ENCODE peak calls at places on chromosomes 1 and 21, in four cellular contexts. U, Z, T and E are unnamed samples. For H3K9me3, the result is how much of the 10 kb centered on the place peaks cover.

GRCh38 chr21:36747114-36747814 is 48.3 kb downstream of the SIM2 start:
- DNase-seq in U (no peak), T (no peak), Z (no peak), E (peak)

GRCh38 chr1:93666613-93667384 is 14.8 kb downstream of the BCAR3 start:
- DNase-seq in T (no peak), U (no peak), Z (peak), E (peak)

GRCh38 chr1:51506537-51506936 is 12.5 kb downstream of the EPS15 start:
- DNase-seq in U (no peak), Z (no peak), T (no peak), E (no peak)

GRCh38 chr21:38258803-38259485 is 2.2 kb downstream of the KCNJ15 start:
- DNase-seq in T (no peak), Z (no peak), U (no peak), E (no peak)

GRCh38 chr1:11697893-11698210 is 6.3 kb downstream of the DRAXIN start:
- DNase-seq in U (no peak), T (no peak), Z (no peak), E (no peak)

GRCh38 chr1:87451229-87451900 is 122.7 kb downstream of the LMO4 start:
- DNase-seq in Z (no peak), U (no peak), T (no peak), E (no peak)

GRCh38 chr1:40132383-40133121 is 28.6 kb upstream of the RLF start:
- DNase-seq in Z (no peak), T (no peak), U (no peak), E (no peak)

GRCh38 chr1:241677171-241677570 is 25.1 kb downstream of the WDR64 start:
- DNase-seq in Z (no peak), T (no peak), U (no peak), E (no peak)

GRCh38 chr1:77682442-77683141 is at the start of gene ZZZ3:
- DNase-seq in T (peak), U (peak), Z (peak), E (peak)

GRCh38 chr1:77281491-77282186 is at the start of gene AK5:
- DNase-seq in U (peak), T (peak), Z (peak), E (no peak)

GRCh38 chr1:115184951-115185331 is 95.6 kb upstream of the TSPAN2 start:
- DNase-seq in T (no peak), U (no peak), Z (no peak), E (no peak)

GRCh38 chr1:164895026-164895907 is 336.3 kb downstream of the PBX1 start:
- DNase-seq in T (no peak), Z (no peak), U (no peak), E (no peak)

GRCh38 chr1:115426271-115426771 is 88.3 kb upstream of the NGF start:
- DNase-seq in T (no peak), Z (no peak), U (no peak), E (peak)

GRCh38 chr1:111204211-111204883 is 3.9 kb upstream of the DENND2D start:
- DNase-seq in U (no peak), Z (no peak), T (no peak), E (no peak)

GRCh38 chr1:30248373-30248772 is 475.0 kb downstream of the MATN1 start:
- DNase-seq in T (no peak), U (no peak), Z (no peak), E (no peak)

GRCh38 chr1:116310172-116310571 is 62.9 kb upstream of the ATP1A1 start:
- DNase-seq in U (no peak), Z (no peak), T (no peak), E (no peak)

GRCh38 chr1:167599839-167600581 is 30.0 kb upstream of the RCSD1 start:
- DNase-seq in U (no peak), T (no peak), Z (no peak), E (no peak)

GRCh38 chr1:218242171-218242570 is 42.9 kb upstream of the RRP15 start:
- DNase-seq in T (no peak), U (no peak), Z (no peak), E (no peak)

GRCh38 chr1:3237994-3238704 is 169.1 kb downstream of the PRDM16 start:
- DNase-seq in Z (no peak), U (no peak), T (no peak), E (no peak)

GRCh38 chr21:26513212-26513611 is 59.9 kb downstream of the CYYR1 start:
- DNase-seq in T (no peak), Z (no peak), U (no peak), E (no peak)

GRCh38 chr21:32351428-32351827 is 41.4 kb downstream of the URB1 start:
- DNase-seq in T (no peak), U (no peak), Z (no peak), E (no peak)

GRCh38 chr1:45928486-45929205 is 125.2 kb downstream of the MAST2 start:
- DNase-seq in Z (no peak), U (no peak), T (no peak), E (peak)

GRCh38 chr1:170309389-170310013 is 163.7 kb downstream of the NTMT2 start:
- DNase-seq in U (no peak), T (no peak), Z (peak), E (peak)

GRCh38 chr1:43129334-43129733 is 42.8 kb downstream of the EBNA1BP2 start:
- DNase-seq in U (no peak), T (no peak), Z (no peak), E (no peak)

GRCh38 chr1:117060441-117061317 is 553 bp downstream of the TTF2 start:
- DNase-seq in U (no peak), T (no peak), Z (peak), E (no peak)

GRCh38 chr1:11550664-11551283 is 71.8 kb downstream of the DISP3 start:
- DNase-seq in T (peak), U (peak), Z (peak), E (peak)

GRCh38 chr1:55402676-55403464 is 187.7 kb upstream of the USP24 start:
- DNase-seq in U (no peak), Z (peak), T (no peak), E (no peak)

GRCh38 chr1:3352952-3353331 is 101.5 kb upstream of the ARHGEF16 start:
- DNase-seq in T (no peak), U (no peak), Z (no peak), E (no peak)

GRCh38 chr1:13451399-13451965 is 41.2 kb downstream of the PRAMEF20 start:
- DNase-seq in U (no peak), Z (no peak), T (no peak), E (no peak)

DNA sequence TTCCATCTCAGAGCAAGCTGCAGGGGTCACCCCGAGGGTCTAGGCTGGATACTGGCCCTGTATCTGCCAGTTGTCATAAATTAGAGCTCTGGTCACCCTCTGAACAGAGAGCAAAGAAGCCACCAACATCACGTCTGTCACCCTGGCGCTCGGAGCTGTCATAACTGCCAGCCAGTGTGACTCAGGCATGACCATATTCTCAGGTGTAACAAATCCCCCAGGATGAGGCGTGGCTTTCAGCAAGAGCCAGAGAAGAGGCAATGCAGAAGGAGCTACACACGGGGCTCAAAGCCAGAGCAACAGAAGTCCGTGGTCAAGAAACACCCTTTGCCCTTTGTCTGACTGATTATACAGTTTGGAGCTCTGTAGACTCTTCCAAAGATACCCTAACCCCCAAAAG is 40.0 kb downstream of the PRAMEF20 start:
- DNase-seq in Z (no peak), U (no peak), T (no peak), E (no peak)
- H3K9me3 ChIP-seq in Z (under half), U (half or more), T (under half), E (under half)

GRCh38 chr1:172149377-172149776 is 271.1 kb upstream of the C1orf105 start:
- DNase-seq in Z (no peak), T (no peak), U (no peak), E (no peak)

DNA sequence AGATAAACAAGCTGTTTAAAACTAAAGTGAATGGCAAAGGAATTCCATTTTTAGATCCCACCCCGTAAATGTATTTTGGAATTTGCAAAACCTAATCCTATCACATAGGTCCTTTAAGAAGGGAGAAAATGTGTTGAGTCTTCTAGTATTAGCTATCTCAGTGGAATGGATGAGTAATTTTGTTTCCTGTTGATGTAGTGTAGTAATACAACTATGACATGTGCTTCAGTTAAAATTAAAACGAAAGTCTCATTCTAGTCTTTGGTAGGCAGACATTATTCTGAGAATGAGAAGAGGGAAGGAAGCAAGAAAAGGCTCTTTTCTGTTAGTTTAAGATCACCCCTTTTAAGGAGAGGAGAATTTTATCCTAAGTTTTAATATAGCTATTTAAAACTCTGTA is 265.9 kb upstream of the C1orf105 start:
- DNase-seq in T (no peak), Z (no peak), U (no peak), E (no peak)
- H3K4me3 ChIP-seq in T (no peak), Z (no peak), U (no peak), E (no peak)

GRCh38 chr1:154816937-154817336 is 53.1 kb downstream of the KCNN3 start:
- DNase-seq in Z (no peak), T (no peak), U (no peak), E (no peak)

GRCh38 chr1:154810571-154810970 is 59.5 kb downstream of the KCNN3 start:
- DNase-seq in U (no peak), Z (no peak), T (no peak), E (no peak)

GRCh38 chr1:154814106-154814505 is 56.0 kb downstream of the KCNN3 start:
- DNase-seq in T (no peak), Z (no peak), U (no peak), E (no peak)

GRCh38 chr1:154809436-154810413 is 60.4 kb downstream of the KCNN3 start:
- DNase-seq in U (no peak), T (no peak), Z (no peak), E (no peak)

DNA sequence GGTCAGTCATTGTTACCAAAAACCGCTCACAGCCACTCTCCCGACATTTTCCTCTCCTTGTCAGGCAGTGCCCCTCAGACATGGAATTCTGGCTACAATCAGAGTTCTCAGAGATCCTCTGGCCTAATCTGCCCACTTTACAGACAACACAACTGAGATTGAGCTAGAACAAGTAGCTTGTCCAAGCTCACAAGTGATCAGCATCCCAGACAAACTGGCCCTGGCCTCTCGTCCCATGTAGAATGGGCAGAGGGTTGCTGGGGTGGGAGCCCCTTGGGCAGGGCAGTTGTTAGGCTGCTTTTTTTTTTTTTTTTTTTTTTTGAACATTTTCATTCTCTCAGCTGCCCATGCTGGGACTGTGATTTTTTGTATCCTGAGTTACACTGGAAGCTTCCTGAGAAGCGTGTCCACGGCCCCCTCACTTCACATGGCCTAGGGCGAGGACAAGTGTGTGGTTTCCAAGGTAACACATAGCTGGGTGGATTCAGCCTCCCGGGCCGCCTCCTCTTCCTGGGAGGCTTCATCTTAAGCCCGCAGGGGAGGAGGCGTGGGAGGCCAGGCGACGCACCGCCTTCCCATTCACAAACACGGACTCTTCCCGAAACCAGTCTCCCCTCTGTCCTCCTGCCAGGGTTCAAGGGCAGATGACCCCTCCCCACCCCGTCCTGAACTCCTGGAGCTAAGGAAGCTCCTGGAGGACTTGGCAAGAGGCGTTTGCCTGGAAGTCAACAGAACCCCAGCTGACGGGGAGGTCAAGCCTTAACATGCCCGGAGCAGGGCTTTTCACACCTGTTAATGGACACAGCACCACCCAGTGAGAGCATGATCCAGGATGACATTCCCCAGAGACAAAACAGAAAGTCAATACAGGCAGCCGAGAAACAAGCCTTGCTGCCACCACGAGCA is 56.9 kb downstream of the KCNN3 start:
- DNase-seq in Z (peak), U (no peak), T (peak), E (peak)
- H3K9ac ChIP-seq in Z (no peak), U (no peak), T (peak), E (no peak)

DNA sequence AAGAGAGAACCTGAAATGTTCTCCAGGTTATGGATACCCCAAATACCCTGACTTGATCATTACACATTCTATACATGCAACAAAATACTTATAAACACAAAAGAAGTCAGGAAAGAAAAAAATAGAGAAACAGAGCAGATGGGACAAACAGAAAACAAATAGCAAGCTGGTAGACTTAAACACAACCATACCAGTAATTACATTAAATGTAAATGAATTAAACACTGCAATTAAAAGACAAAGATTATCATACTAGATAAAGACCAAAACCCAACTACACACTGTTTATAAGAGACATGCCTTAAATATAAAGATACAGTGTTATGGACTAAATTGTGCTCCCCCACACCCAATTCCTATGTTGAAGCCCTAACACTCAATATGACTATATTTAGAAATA is 117.2 kb downstream of the ACBD6 start:
- DNase-seq in U (no peak), Z (no peak), T (no peak), E (no peak)
- H3K9me3 ChIP-seq in U (under half), Z (under half), T (under half), E (under half)

GRCh38 chr1:18247151-18247550 is 139.6 kb downstream of the IGSF21 start:
- DNase-seq in T (no peak), Z (no peak), U (no peak), E (no peak)

GRCh38 chr1:18243503-18244175 is 136.0 kb downstream of the IGSF21 start:
- DNase-seq in Z (no peak), T (no peak), U (no peak), E (no peak)

GRCh38 chr1:18244762-18245161 is 137.2 kb downstream of the IGSF21 start:
- DNase-seq in Z (no peak), U (no peak), T (no peak), E (no peak)

GRCh38 chr1:18249691-18250090 is 142.1 kb downstream of the IGSF21 start:
- DNase-seq in U (no peak), T (no peak), Z (no peak), E (no peak)

DNA sequence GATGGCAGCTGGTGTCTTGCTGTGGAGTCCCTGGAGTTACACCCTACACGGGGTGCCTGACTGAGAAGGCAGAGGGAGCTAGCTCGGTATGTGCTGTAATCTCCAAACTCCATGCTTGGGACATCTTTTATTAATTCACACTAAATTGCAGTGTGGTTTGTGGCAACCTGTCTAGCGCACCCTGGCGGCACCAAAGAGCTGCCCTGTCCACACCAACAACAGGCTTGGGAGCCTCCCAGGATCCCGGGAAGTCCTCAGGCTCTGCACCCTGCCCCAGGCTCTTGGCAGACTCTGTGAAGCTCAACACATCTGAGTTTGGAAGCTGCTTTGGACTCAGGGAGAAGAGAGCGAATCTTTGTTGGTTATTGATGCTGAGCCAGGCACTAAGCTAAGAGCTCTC is 138.9 kb downstream of the IGSF21 start:
- DNase-seq in Z (no peak), T (no peak), U (no peak), E (no peak)
- H3K4me3 ChIP-seq in Z (no peak), T (no peak), U (no peak), E (no peak)

GRCh38 chr1:228226956-228227791 is 19.3 kb downstream of the OBSCN start:
- DNase-seq in U (peak), T (no peak), Z (no peak), E (peak)
- H3K9ac ChIP-seq in U (no peak), T (peak), Z (no peak), E (no peak)